ENCODE peak calls at places on chromosomes 12 and 14, in six cellular contexts. B is WERI-Rb-1; G is body of pancreas; N is stomach; S is naive thymus-derived CD4-positive, alpha-beta T cell; D is fibroblast of lung. C is an unnamed sample.

GRCh38 chr12:44053550-44054243 is 217.8 kb downstream of the TMEM117 start:
- DNase-seq in B (no peak), G (no peak), N (no peak), S (no peak), D (peak; percentile 44), C (no peak)

GRCh38 chr12:10068634-10069033 is 30.2 kb downstream of the CLEC1A start:
- DNase-seq in B (no peak), G (no peak), N (no peak), S (no peak), D (no peak), C (no peak)

GRCh38 chr12:56137853-56138571 is 9.9 kb downstream of the ESYT1 start:
- DNase-seq in B (no peak), G (no peak), N (no peak), S (no peak), D (no peak), C (no peak)

GRCh38 chr12:108768591-108769500 is 37.5 kb upstream of the CORO1C start:
- DNase-seq in B (no peak), G (peak; percentile 67), N (peak; percentile 65), S (peak; percentile 8), D (no peak), C (peak; percentile 41)

GRCh38 chr12:122160761-122161160 is 13.3 kb downstream of the IL31 start:
- DNase-seq in B (no peak), G (no peak), N (no peak), S (no peak), D (no peak), C (no peak)

GRCh38 chr12:67884596-67884995 is 104.7 kb upstream of the IFNG-AS1 start:
- DNase-seq in B (no peak), G (no peak), N (no peak), S (no peak), D (no peak), C (no peak)

GRCh38 chr14:68627868-68628604 is 164.8 kb downstream of the ZFP36L1 start:
- DNase-seq in B (no peak), G (peak; percentile 71), N (peak; percentile 77), S (peak; percentile 49), D (no peak), C (no peak)

GRCh38 chr14:104636131-104636530 is 31.6 kb upstream of the TMEM179 start:
- DNase-seq in B (no peak), G (no peak), N (no peak), S (no peak), D (no peak), C (no peak)

GRCh38 chr14:100748403-100748802 is 21.7 kb downstream of the DLK1 start:
- DNase-seq in B (no peak), G (no peak), N (no peak), S (no peak), D (no peak), C (no peak)

GRCh38 chr14:74620497-74620921 is 8.5 kb upstream of the LTBP2 start:
- DNase-seq in B (no peak), G (no peak), N (no peak), S (no peak), D (peak; percentile 73), C (peak; percentile 35)

GRCh38 chr14:22285991-22286390 is 303.0 kb downstream of the DAD1 start:
- DNase-seq in B (no peak), G (no peak), N (no peak), S (no peak), D (no peak), C (no peak)

GRCh38 chr12:13606290-13606689 is 375.1 kb downstream of the GRIN2B start:
- DNase-seq in B (no peak), G (no peak), N (no peak), S (no peak), D (no peak), C (no peak)

GRCh38 chr14:77071938-77072388 is 26.1 kb upstream of the CIPC start:
- DNase-seq in B (no peak), G (no peak), N (no peak), S (no peak), D (peak; percentile 19), C (no peak)
- H3K27ac ChIP-seq in B (no peak overlapping the region), G (no peak overlapping the region), N (no peak overlapping the region), S (no peak overlapping the region), D (no peak overlapping the region), C (no peak overlapping the region)

GRCh38 chr12:4567073-4567881 is 5.3 kb downstream of the DYRK4 start:
- DNase-seq in B (no peak), G (no peak), N (no peak), S (no peak), D (no peak), C (no peak)
- H3K27ac ChIP-seq in B (no peak overlapping the region), G (no peak overlapping the region), N (peak overlapping the region; percentile 1), S (no peak overlapping the region), D (no peak overlapping the region), C (no peak overlapping the region)

GRCh38 chr12:119180380-119181040 is 1.8 kb downstream of the HSPB8 start:
- DNase-seq in B (no peak), G (no peak), N (peak; percentile 31), S (no peak), D (peak; percentile 85), C (peak; percentile 23)

GRCh38 chr12:119181202-119181601 is 2.5 kb downstream of the HSPB8 start:
- DNase-seq in B (no peak), G (no peak), N (no peak), S (no peak), D (no peak), C (no peak)

GRCh38 chr12:119181944-119182343 is 3.2 kb downstream of the HSPB8 start:
- DNase-seq in B (no peak), G (no peak), N (no peak), S (no peak), D (no peak), C (no peak)

GRCh38 chr12:119182701-119183493 is 4.2 kb downstream of the HSPB8 start:
- DNase-seq in B (no peak), G (no peak), N (no peak), S (no peak), D (peak; percentile 23), C (no peak)

DNA sequence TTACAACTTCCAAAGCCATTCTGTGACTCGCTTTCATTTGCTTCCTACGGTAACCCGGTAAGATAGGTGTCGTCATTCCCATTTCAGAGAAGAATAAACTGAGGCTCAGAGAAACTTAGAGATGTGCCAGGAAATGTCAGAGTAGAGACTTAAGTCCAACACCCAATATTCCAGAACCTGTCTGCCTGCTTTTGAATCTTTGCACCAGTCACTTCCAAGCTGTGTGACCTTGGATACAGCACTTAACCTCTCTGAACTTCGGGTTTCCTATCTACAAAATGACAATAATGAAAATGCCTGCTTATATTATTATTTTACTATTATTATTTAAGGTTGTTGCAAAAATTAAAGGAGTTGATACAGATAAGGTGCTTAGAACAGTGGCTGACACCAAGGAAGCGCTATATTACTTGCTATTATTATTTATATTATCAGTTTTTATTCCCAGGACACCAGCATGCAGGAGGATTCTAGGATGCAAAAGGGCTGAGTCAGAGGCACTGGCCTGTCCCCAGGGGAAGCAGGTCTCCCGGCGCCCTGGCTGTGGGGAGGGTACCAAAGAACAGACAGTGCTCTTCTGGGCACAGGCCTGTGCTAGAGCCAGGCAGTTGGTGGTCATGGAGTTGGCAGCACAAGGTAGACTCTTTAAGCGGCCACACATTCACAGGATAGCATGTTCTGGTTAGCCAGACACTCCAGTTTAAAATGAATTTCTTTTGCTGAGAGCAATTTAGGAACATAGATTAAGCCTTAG is 5.4 kb downstream of the HSPB8 start:
- DNase-seq in B (no peak), G (no peak), N (no peak), S (no peak), D (no peak), C (no peak)
- H3K27ac ChIP-seq in B (no peak overlapping the region), G (no peak overlapping the region), N (peak overlapping the region; percentile 91), S (no peak overlapping the region), D (no peak overlapping the region), C (no peak overlapping the region)

GRCh38 chr12:105469182-105469581 is 138.7 kb downstream of the C12orf75 start:
- DNase-seq in B (no peak), G (no peak), N (no peak), S (no peak), D (no peak), C (no peak)

GRCh38 chr12:105470102-105470501 is 139.6 kb downstream of the C12orf75 start:
- DNase-seq in B (no peak), G (no peak), N (no peak), S (no peak), D (no peak), C (no peak)

GRCh38 chr12:105469701-105470100 is 139.2 kb downstream of the C12orf75 start:
- DNase-seq in B (no peak), G (no peak), N (no peak), S (no peak), D (no peak), C (no peak)

GRCh38 chr12:105468464-105468863 is 138.0 kb downstream of the C12orf75 start:
- DNase-seq in B (no peak), G (no peak), N (no peak), S (no peak), D (no peak), C (no peak)

DNA sequence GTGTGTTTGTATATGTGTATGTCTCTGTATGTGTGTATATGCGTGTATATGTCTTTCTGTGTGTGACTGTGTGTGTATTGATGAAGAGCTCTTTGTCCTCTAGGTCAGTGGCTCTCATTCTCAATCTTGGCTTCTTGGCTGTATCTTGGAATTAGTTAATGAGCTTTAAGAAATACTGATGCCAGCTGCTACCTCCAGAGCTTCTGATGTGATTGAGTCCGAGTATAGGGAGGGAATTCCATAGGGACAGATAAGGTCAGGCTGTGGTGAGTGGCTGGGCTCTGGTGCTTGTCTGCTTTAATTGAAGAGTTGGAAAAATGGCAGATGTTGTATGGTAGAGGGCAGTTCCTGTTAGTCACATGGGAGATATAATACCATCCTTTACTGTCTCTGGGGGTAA is 140.1 kb downstream of the C12orf75 start:
- DNase-seq in B (peak; percentile 69), G (no peak), N (no peak), S (no peak), D (no peak), C (no peak)
- H3K27ac ChIP-seq in B (peak overlapping the region; percentile 57), G (no peak overlapping the region), N (no peak overlapping the region), S (no peak overlapping the region), D (no peak overlapping the region), C (no peak overlapping the region)

DNA sequence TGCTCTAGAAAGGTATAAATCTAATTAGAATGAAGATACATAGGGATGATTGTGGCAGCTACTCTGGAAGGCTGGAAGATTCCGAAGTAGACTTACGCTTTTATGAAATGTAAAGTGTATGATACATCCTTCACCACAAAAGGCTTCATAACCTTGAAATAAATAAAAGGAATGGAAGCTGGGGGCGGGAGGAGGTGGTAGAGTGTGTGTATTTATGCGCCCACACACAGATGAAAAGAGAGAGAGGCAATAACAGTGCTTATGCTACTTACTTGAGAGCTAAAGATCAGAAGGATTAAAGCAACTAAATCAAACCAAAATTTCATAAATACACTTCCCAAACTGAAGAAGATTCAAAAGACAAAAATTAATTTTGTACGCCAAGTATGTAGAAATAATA is 30.4 kb downstream of the CBX5 start:
- DNase-seq in B (no peak), G (no peak), N (no peak), S (no peak), D (no peak), C (no peak)
- H3K27ac ChIP-seq in B (no peak overlapping the region), G (no peak overlapping the region), N (no peak overlapping the region), S (no peak overlapping the region), D (no peak overlapping the region), C (no peak overlapping the region)

C was measured in K562.